ENCODE peak calls at places on chromosomes 11 and 22, in seven cellular contexts. G is Ammon's horn, P is GM12865, J is AG09319, E is T-cell, H is M059J, X is fibroblast of mammary gland. I is an unnamed sample.

GRCh38 chr11:2807276-2807681 is 78.3 kb downstream of the CDKN1C start:
- DNase-seq in G (peak), P (no peak), J (no peak), E (no peak), H (no peak), X (no peak), I (no peak)

GRCh38 chr11:69645801-69646492 is 5.0 kb downstream of the CCND1 start:
- DNase-seq in G (no peak), P (no peak), J (no peak), E (no peak), H (no peak), X (no peak), I (no peak)

GRCh38 chr11:8093931-8094575 is 13.0 kb downstream of the TUB start:
- DNase-seq in G (no peak), P (no peak), J (no peak), E (no peak), H (no peak), X (no peak), I (no peak)

GRCh38 chr22:34842630-34843029 is 223.3 kb upstream of the ISX start:
- DNase-seq in G (no peak), P (no peak), J (no peak), E (no peak), H (no peak), X (no peak), I (no peak)

GRCh38 chr11:62934496-62934785 is 13.3 kb upstream of the CHRM1 start:
- DNase-seq in G (no peak), P (no peak), J (no peak), E (no peak), H (no peak), X (no peak), I (no peak)

GRCh38 chr22:23388492-23389009 is 191.5 kb downstream of the IGLL1 start:
- DNase-seq in G (no peak), P (no peak), J (no peak), E (no peak), H (no peak), X (no peak), I (no peak)

GRCh38 chr11:121035169-121035755 is 11.4 kb downstream of the TBCEL start:
- DNase-seq in G (no peak), P (peak), J (no peak), E (no peak), H (no peak), X (no peak), I (no peak)

GRCh38 chr11:112797653-112798293 is 163.4 kb upstream of the NCAM1 start:
- DNase-seq in G (peak), P (peak), J (no peak), E (no peak), H (peak), X (peak), I (no peak)

GRCh38 chr11:5626191-5626590 is 1.4 kb downstream of the TRIM34 start:
- DNase-seq in G (no peak), P (no peak), J (no peak), E (no peak), H (no peak), X (peak), I (no peak)

GRCh38 chr11:46555269-46556054 is 38.4 kb downstream of the AMBRA1 start:
- DNase-seq in G (no peak), P (peak), J (no peak), E (no peak), H (peak), X (peak), I (no peak)

GRCh38 chr11:103978588-103979580 is 57.6 kb upstream of the DDI1 start:
- DNase-seq in G (no peak), P (no peak), J (no peak), E (no peak), H (no peak), X (peak), I (no peak)

GRCh38 chr11:116384876-116385275 is 387.9 kb downstream of the BUD13 start:
- DNase-seq in G (no peak), P (no peak), J (no peak), E (no peak), H (no peak), X (no peak), I (no peak)

GRCh38 chr11:57480409-57481137 is 20.2 kb downstream of the RTN4RL2 start:
- DNase-seq in G (peak), P (peak), J (no peak), E (peak), H (peak), X (peak), I (peak)

GRCh38 chr11:723120-723883 is 17.3 kb downstream of the EPS8L2 start:
- DNase-seq in G (peak), P (peak), J (no peak), E (peak), H (peak), X (peak), I (peak)

GRCh38 chr11:69511358-69512015 is 30.0 kb downstream of the LINC01488 start:
- DNase-seq in G (no peak), P (no peak), J (peak), E (no peak), H (peak), X (peak), I (no peak)

GRCh38 chr11:87473174-87473573 is 435.4 kb downstream of the TMEM135 start:
- DNase-seq in G (no peak), P (no peak), J (no peak), E (no peak), H (peak), X (peak), I (no peak)

GRCh38 chr11:87878373-87878779 is 296.9 kb downstream of the RAB38 start:
- DNase-seq in G (peak), P (peak), J (peak), E (no peak), H (peak), X (peak), I (no peak)

GRCh38 chr11:126468102-126468521 is 112.6 kb downstream of the ST3GAL4 start:
- DNase-seq in G (peak), P (no peak), J (no peak), E (no peak), H (no peak), X (no peak), I (no peak)

GRCh38 chr11:129224538-129224937 is 32.4 kb upstream of the ARHGAP32 start:
- DNase-seq in G (no peak), P (no peak), J (no peak), E (no peak), H (no peak), X (peak), I (no peak)

GRCh38 chr22:42294034-42294985 is 23.9 kb upstream of the TCF20 start:
- DNase-seq in G (no peak), P (no peak), J (no peak), E (peak), H (peak), X (peak), I (no peak)

GRCh38 chr11:20131744-20132666 is 28.3 kb downstream of the DBX1 start:
- DNase-seq in G (peak), P (peak), J (peak), E (peak), H (peak), X (peak), I (peak)

GRCh38 chr11:130088217-130088616 is 18.5 kb downstream of the APLP2 start:
- DNase-seq in G (no peak), P (no peak), J (no peak), E (no peak), H (peak), X (no peak), I (no peak)

GRCh38 chr22:36052505-36052941 is 23.9 kb upstream of the RBFOX2 start:
- DNase-seq in G (no peak), P (peak), J (no peak), E (no peak), H (peak), X (peak), I (no peak)

GRCh38 chr11:21640491-21640890 is 552.4 kb upstream of the ANO5 start:
- DNase-seq in G (no peak), P (no peak), J (no peak), E (no peak), H (no peak), X (no peak), I (no peak)

GRCh38 chr11:68965901-68966868 is 14.6 kb downstream of the MRGPRD start:
- DNase-seq in G (no peak), P (no peak), J (no peak), E (peak), H (no peak), X (no peak), I (no peak)

GRCh38 chr22:25368271-25368670 is 148.8 kb downstream of the CRYBB2 start:
- DNase-seq in G (no peak), P (no peak), J (peak), E (no peak), H (peak), X (peak), I (no peak)

GRCh38 chr22:42959472-42960145 is 55.3 kb downstream of the PACSIN2 start:
- DNase-seq in G (no peak), P (no peak), J (no peak), E (no peak), H (peak), X (peak), I (no peak)

GRCh38 chr11:67996622-67997459 is 7.1 kb downstream of the UNC93B1 start:
- DNase-seq in G (peak), P (peak), J (no peak), E (no peak), H (no peak), X (peak), I (no peak)

GRCh38 chr11:72585762-72586590 is 88.2 kb downstream of the PDE2A start:
- DNase-seq in G (peak), P (peak), J (no peak), E (peak), H (peak), X (peak), I (peak)

GRCh38 chr11:9688716-9689511 is 25.0 kb downstream of the SWAP70 start:
- DNase-seq in G (peak), P (peak), J (peak), E (no peak), H (peak), X (peak), I (peak)

GRCh38 chr11:6203327-6203726 is 2.0 kb upstream of the C11orf42 start:
- DNase-seq in G (no peak), P (peak), J (no peak), E (peak), H (no peak), X (no peak), I (no peak)

GRCh38 chr11:36394056-36394455 is 98.0 kb downstream of the PRR5L start:
- DNase-seq in G (no peak), P (no peak), J (no peak), E (no peak), H (no peak), X (no peak), I (no peak)

GRCh38 chr11:34426766-34427170 is 12.0 kb upstream of the CAT start:
- DNase-seq in G (no peak), P (no peak), J (peak), E (no peak), H (peak), X (peak), I (no peak)